ENCODE peak calls at places on chromosome 13, in eight cellular contexts. O is CD8-positive, alpha-beta memory T cell; A is fibroblast of the aortic adventitia; P is mucosa of descending colon; K is upper lobe of right lung; X is A549; Q is tibial artery; B is BE2C. V is an unnamed sample.

GRCh38 chr13:100173203-100173602 is 84.3 kb downstream of the PCCA start:
- DNase-seq in O (no peak), A (no peak), P (no peak), K (no peak), X (no peak), Q (no peak), B (no peak), V (no peak)

GRCh38 chr13:79781829-79782540 is 301.0 kb downstream of the NDFIP2 start:
- DNase-seq in O (no peak), A (peak), P (no peak), K (no peak), X (no peak), Q (no peak), B (no peak), V (no peak)

GRCh38 chr13:36520111-36520510 is 87.8 kb downstream of the CCNA1 start:
- DNase-seq in O (no peak), A (no peak), P (no peak), K (no peak), X (no peak), Q (no peak), B (no peak), V (no peak)

GRCh38 chr13:48236528-48237353 is 3.7 kb downstream of the ITM2B start:
- DNase-seq in O (no peak), A (peak), P (no peak), K (no peak), X (no peak), Q (no peak), B (no peak), V (no peak)

GRCh38 chr13:32984857-32985626 is 31.2 kb upstream of the KL start:
- DNase-seq in O (no peak), A (no peak), P (peak), K (no peak), X (peak), Q (no peak), B (no peak), V (no peak)

GRCh38 chr13:63344711-63345110 is 1929.1 kb upstream of the PCDH20 start:
- DNase-seq in O (no peak), A (no peak), P (no peak), K (no peak), X (no peak), Q (no peak), B (no peak), V (no peak)

GRCh38 chr13:113947321-113948033 is 26.4 kb downstream of the C13orf46 start:
- DNase-seq in O (no peak), A (peak), P (peak), K (no peak), X (no peak), Q (peak), B (no peak), V (peak)

GRCh38 chr13:112587359-112587766 is 590 bp downstream of the TUBGCP3 start:
- DNase-seq in O (peak), A (peak), P (peak), K (peak), X (peak), Q (peak), B (peak), V (peak)

GRCh38 chr13:48492123-48493075 is 40.5 kb downstream of the RCBTB2 start:
- DNase-seq in O (peak), A (peak), P (peak), K (peak), X (no peak), Q (peak), B (peak), V (peak)

GRCh38 chr13:59446391-59446790 is 717.3 kb downstream of the DIAPH3 start:
- DNase-seq in O (no peak), A (no peak), P (no peak), K (no peak), X (no peak), Q (no peak), B (no peak), V (no peak)

GRCh38 chr13:19959141-19959830 is 759 bp downstream of the ZMYM2 start:
- DNase-seq in O (peak), A (peak), P (peak), K (peak), X (peak), Q (peak), B (peak), V (peak)

GRCh38 chr13:113275387-113275786 is 21.7 kb upstream of the LAMP1 start:
- DNase-seq in O (no peak), A (peak), P (peak), K (no peak), X (peak), Q (no peak), B (peak), V (no peak)

GRCh38 chr13:33218020-33218419 is 67.5 kb downstream of the STARD13 start:
- DNase-seq in O (no peak), A (no peak), P (peak), K (no peak), X (peak), Q (no peak), B (no peak), V (no peak)

GRCh38 chr13:57003682-57004081 is 137.0 kb upstream of the PRR20A start:
- DNase-seq in O (no peak), A (no peak), P (no peak), K (no peak), X (no peak), Q (no peak), B (no peak), V (no peak)

GRCh38 chr13:24616514-24616913 is 63.7 kb upstream of the ATP12A start:
- DNase-seq in O (no peak), A (no peak), P (no peak), K (no peak), X (no peak), Q (no peak), B (no peak), V (no peak)

GRCh38 chr13:107480130-107480529 is 735.2 kb downstream of the LIG4 start:
- DNase-seq in O (no peak), A (no peak), P (no peak), K (no peak), X (no peak), Q (no peak), B (no peak), V (no peak)

GRCh38 chr13:81957121-81957520 is 1616.2 kb upstream of the SPRY2 start:
- DNase-seq in O (no peak), A (no peak), P (no peak), K (no peak), X (peak), Q (no peak), B (no peak), V (no peak)

GRCh38 chr13:33090755-33091454 is 74.7 kb downstream of the KL start:
- DNase-seq in O (no peak), A (no peak), P (no peak), K (no peak), X (no peak), Q (no peak), B (no peak), V (no peak)

GRCh38 chr13:100987993-100988392 is 313.4 kb upstream of the TMTC4 start:
- DNase-seq in O (no peak), A (peak), P (no peak), K (no peak), X (no peak), Q (no peak), B (no peak), V (no peak)

GRCh38 chr13:34037636-34038325 is 219.8 kb downstream of the RFC3 start:
- DNase-seq in O (no peak), A (no peak), P (no peak), K (no peak), X (no peak), Q (no peak), B (no peak), V (no peak)

GRCh38 chr13:31322702-31323101 is 122.9 kb downstream of the B3GLCT start:
- DNase-seq in O (no peak), A (no peak), P (no peak), K (no peak), X (no peak), Q (no peak), B (no peak), V (no peak)

GRCh38 chr13:43425234-43425633 is 361.5 kb downstream of the ENOX1 start:
- DNase-seq in O (no peak), A (no peak), P (no peak), K (no peak), X (no peak), Q (no peak), B (no peak), V (no peak)

GRCh38 chr13:43431279-43431678 is 355.5 kb downstream of the ENOX1 start:
- DNase-seq in O (no peak), A (peak), P (no peak), K (no peak), X (no peak), Q (no peak), B (no peak), V (no peak)

GRCh38 chr13:43432948-43433347 is 353.8 kb downstream of the ENOX1 start:
- DNase-seq in O (no peak), A (no peak), P (no peak), K (no peak), X (no peak), Q (no peak), B (peak), V (no peak)

GRCh38 chr13:43426355-43426754 is 360.4 kb downstream of the ENOX1 start:
- DNase-seq in O (no peak), A (no peak), P (no peak), K (no peak), X (no peak), Q (no peak), B (no peak), V (no peak)

DNA sequence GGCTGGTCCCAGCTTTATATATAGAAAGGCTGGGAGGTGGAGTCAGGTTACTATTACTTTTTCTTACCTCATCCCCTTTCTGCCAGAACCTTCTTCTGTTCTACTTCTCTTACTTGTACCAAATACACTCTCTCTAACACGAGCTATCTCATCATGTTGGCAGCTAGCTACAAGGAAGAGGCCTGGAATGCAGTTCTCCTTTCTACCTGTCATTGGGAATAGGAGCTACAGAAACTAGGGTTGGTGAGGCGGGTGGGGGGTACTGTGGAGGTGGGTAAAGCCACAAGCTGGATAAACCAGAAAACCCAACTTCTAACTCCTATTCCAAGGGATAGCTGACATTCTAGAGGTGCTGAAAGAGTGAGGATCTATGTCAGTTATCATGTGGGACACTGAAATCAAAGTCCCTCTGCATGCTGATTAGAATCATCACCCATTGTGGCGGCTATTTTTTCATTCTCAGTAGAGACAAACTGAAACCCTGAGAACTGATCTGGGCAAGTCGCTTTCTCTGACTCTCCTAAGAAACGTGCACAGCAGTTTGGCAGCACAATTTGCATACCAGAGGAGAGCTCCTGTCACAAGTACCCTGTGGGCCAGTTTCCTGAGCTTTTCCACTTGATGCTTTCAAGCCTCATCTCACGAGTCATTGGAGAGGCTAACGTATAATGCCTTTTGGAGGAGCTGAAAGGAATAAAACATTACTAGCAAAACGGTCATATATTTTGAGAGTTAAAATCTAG is 358.1 kb downstream of the ENOX1 start:
- DNase-seq in O (no peak), A (no peak), P (no peak), K (no peak), X (no peak), Q (no peak), B (no peak), V (no peak)
- H3K4me3 ChIP-seq in O (no peak), A (no peak), P (no peak), K (no peak), X (no peak), Q (no peak), B (no peak), V (no peak)

DNA sequence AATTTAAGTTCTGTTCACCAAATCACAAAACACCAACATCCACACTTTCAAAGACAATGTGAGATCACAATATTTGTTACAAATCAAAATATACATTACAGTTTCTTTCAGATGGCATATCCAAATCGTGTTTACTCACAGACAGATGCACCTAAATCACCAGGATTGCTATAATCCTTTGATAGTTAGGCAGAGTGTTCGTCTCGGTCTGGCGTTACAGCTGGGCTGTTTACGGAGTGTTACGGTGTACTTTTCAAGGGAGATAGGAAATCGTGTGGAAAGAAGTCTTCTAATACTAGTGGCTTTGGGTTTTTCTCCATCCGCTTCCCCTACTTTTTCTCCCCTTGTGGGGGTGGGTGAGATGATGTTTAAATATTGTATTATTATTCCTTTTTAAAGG is 1.9 kb downstream of the MAB21L1 start:
- DNase-seq in O (no peak), A (peak), P (no peak), K (no peak), X (no peak), Q (no peak), B (no peak), V (no peak)
- H3K4me3 ChIP-seq in O (no peak), A (peak), P (no peak), K (no peak), X (no peak), Q (peak), B (peak), V (peak)

GRCh38 chr13:40986328-40986856 is 32.7 kb downstream of the ELF1 start:
- DNase-seq in O (no peak), A (peak), P (no peak), K (no peak), X (no peak), Q (no peak), B (no peak), V (no peak)

GRCh38 chr13:40985596-40986327 is 33.4 kb downstream of the ELF1 start:
- DNase-seq in O (no peak), A (no peak), P (no peak), K (no peak), X (no peak), Q (no peak), B (no peak), V (no peak)

GRCh38 chr13:40983269-40983668 is 35.8 kb downstream of the ELF1 start:
- DNase-seq in O (no peak), A (peak), P (no peak), K (no peak), X (no peak), Q (no peak), B (no peak), V (no peak)

GRCh38 chr13:40983725-40984669 is 35.1 kb downstream of the ELF1 start:
- DNase-seq in O (no peak), A (peak), P (no peak), K (no peak), X (no peak), Q (no peak), B (no peak), V (no peak)

DNA sequence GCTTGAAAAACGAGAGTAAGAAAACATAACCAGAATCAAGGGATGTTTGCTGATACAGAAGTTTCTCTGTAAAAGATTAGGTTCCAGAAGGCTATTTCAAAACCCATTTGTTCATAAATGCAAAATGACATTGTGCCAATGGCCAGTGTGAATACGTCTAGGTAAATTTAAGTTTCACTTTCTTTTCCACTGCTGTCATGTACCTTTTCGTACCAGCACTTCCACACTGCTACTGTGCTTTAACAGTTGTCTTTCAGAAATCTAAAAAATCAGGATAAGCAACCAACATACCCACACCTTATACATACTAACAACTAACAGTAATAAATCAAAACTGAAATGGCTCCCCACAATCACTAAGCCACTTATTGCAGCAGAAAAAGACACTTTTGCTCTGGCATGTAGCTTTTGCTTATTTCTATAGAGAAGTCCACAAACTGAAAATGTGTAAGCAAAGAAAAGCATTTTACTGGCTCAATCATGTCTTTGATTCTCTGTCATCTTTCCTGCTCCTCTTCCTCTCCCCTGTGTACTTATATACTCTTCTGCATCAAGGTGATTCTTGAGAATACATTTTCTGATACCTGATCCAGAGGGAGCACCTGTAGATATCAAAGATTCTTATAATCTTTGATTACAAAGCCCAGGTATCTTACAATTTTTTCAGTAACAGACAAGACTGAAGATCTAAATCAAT is 34.3 kb downstream of the ELF1 start:
- DNase-seq in O (no peak), A (peak), P (no peak), K (no peak), X (no peak), Q (no peak), B (no peak), V (no peak)
- H3K4me3 ChIP-seq in O (peak), A (peak), P (no peak), K (peak), X (no peak), Q (no peak), B (no peak), V (peak)

GRCh38 chr13:75870397-75870801 is 234.3 kb downstream of the LMO7 start:
- DNase-seq in O (peak), A (peak), P (no peak), K (no peak), X (peak), Q (peak), B (no peak), V (no peak)
- H3K4me3 ChIP-seq in O (peak), A (peak), P (no peak), K (peak), X (peak), Q (peak), B (peak), V (peak)

GRCh38 chr13:46124531-46124966 is 19.7 kb upstream of the CPB2 start:
- DNase-seq in O (no peak), A (no peak), P (no peak), K (peak), X (no peak), Q (no peak), B (no peak), V (no peak)
- H3K4me3 ChIP-seq in O (no peak), A (no peak), P (no peak), K (no peak), X (no peak), Q (no peak), B (no peak), V (no peak)

DNA sequence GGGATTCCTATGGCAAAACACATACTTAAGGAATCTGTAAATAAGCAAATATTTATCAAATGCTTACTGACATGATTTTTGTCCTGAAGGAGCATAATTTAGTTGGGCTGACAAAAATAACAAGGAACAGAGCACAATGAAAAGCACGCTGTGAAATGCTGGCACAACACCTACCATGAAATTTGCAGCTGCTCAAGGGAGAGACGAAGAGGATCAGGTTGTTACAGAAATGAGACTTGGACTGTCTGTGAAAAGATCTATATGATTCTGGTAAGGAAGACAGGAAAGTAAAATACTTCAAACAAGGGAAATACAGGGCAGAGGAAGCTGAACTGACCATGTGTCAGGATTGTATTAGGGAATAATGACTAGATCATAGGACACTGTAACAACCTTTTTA is 1556.2 kb downstream of the EFNB2 start:
- DNase-seq in O (no peak), A (no peak), P (no peak), K (no peak), X (no peak), Q (no peak), B (no peak), V (no peak)
- H3K4me3 ChIP-seq in O (no peak), A (no peak), P (no peak), K (no peak), X (no peak), Q (no peak), B (no peak), V (no peak)

DNA sequence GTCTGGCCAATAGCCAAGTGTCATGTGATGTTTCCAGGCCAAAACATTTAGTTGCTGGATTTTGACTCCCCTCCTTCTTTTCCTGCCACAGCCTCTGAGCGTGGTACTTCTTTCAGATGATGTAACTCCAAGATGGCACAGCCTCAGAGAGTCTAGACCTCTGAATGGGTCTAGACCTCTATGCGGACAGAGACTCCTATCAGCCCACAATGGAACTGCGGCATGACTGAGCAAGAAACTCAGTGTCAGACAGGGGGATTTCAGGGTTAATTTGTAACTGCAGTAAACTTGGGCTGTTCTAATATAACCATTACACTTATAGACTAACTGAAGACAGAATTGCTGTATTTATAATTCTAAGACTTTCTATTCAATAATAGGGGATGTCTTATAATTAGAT is 42.6 kb upstream of the ZDHHC20 start:
- DNase-seq in O (no peak), A (no peak), P (no peak), K (no peak), X (no peak), Q (no peak), B (no peak), V (no peak)
- H3K4me3 ChIP-seq in O (no peak), A (no peak), P (no peak), K (no peak), X (no peak), Q (no peak), B (no peak), V (no peak)

DNA sequence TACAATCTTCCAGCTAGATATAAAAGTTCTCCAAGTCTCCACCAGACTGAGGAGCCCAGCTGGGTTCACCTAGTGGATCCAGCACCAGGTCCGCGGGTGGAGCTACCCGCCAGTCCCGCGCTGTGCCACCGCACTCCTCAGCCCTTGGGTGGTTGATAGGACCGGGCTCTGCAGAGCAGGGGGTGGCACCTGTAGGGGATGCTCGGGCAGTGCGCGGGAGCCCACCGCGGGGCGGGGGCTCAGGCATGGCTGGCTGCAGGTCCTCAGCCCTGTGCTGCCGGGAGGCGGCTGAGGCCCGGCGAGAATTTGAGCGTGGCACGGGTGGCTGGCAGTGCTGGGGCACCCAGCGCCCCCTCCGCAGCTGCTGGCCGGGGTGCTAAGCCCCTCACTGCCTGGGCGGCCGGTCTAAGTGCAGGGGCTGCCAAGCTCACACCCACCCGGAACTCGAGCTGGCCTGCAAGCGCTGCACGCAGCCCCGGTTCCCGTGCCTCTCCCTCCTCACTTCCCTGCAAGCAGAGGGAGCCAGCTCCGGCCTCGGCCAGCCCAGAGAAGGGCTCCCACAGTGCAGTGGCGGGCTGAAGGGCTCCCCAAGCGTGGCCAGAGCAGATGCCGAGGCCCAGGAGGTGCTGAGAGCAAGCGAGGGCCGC is 542.8 kb upstream of the PCDH9 start:
- DNase-seq in O (no peak), A (no peak), P (no peak), K (peak), X (no peak), Q (no peak), B (no peak), V (no peak)
- H3K4me3 ChIP-seq in O (no peak), A (no peak), P (no peak), K (no peak), X (no peak), Q (no peak), B (no peak), V (no peak)

GRCh38 chr13:72728290-72728605 is 525 bp downstream of the BORA start:
- DNase-seq in O (no peak), A (no peak), P (no peak), K (no peak), X (no peak), Q (no peak), B (no peak), V (no peak)
- H3K4me3 ChIP-seq in O (peak), A (peak), P (peak), K (peak), X (peak), Q (peak), B (peak), V (peak)